ENCODE peak calls at places on chromosomes 5 and 9, in seven cellular contexts. B is A549, X is EL, V is fibroblast of the conjunctiva, T is ELR, G is frontal cortex, U is left kidney. E is an unnamed sample.

GRCh38 chr9:129008469-129008965 is 19.6 kb downstream of the SH3GLB2 start:
- DNase-seq in G (no peak), V (no peak), B (no peak), X (no peak), T (no peak), U (no peak), E (no peak)

GRCh38 chr9:108724669-108725068 is 131.1 kb downstream of the ACTL7B start:
- DNase-seq in B (no peak), X (no peak), U (no peak), V (peak; percentile 63), G (no peak), T (no peak), E (no peak)

GRCh38 chr9:37373621-37374020 is 48.9 kb upstream of the GRHPR start:
- DNase-seq in U (no peak), B (no peak), X (no peak), G (no peak), T (no peak), V (no peak), E (no peak)

GRCh38 chr9:113511856-113512761 is 48.6 kb downstream of the RGS3 start:
- DNase-seq in U (no peak), V (no peak), T (peak; percentile 84), B (no peak), G (no peak), X (peak; percentile 77), E (peak; percentile 58)

GRCh38 chr9:5478214-5478613 is 27.9 kb downstream of the CD274 start:
- DNase-seq in V (no peak), X (no peak), U (no peak), G (no peak), T (no peak), B (no peak), E (no peak)

GRCh38 chr9:38226491-38226951 is 157.5 kb upstream of the SHB start:
- DNase-seq in G (no peak), T (peak; percentile 12), B (peak; percentile 35), V (no peak), X (peak; percentile 16), U (peak; percentile 42), E (no peak)

GRCh38 chr5:119966028-119966427 is 336.7 kb downstream of the FAM170A start:
- DNase-seq in G (no peak), V (peak; percentile 2), X (no peak), T (peak; percentile 9), U (no peak), B (no peak), E (no peak)

GRCh38 chr9:36091028-36091953 is 45.2 kb upstream of the GLIPR2 start:
- DNase-seq in T (peak; percentile 78), U (peak; percentile 94), V (no peak), B (peak; percentile 58), X (peak; percentile 86), G (no peak), E (no peak)

GRCh38 chr9:113219972-113220371 is 1.1 kb downstream of the FKBP15 start:
- DNase-seq in X (peak; percentile 79), U (no peak), B (no peak), G (no peak), V (no peak), T (peak; percentile 86), E (no peak)

GRCh38 chr9:94173632-94174031 is 85.5 kb upstream of the ZNF169 start:
- DNase-seq in G (no peak), V (no peak), B (no peak), U (no peak), T (no peak), X (no peak), E (no peak)

E was measured in activated effector memory CD4-positive, alpha-beta T cell treated with Interleukin-2 at 50 U/mL for 16 hours.